ENCODE peak calls at places on chromosomes 3 and 15, in six cellular contexts. F is heart left ventricle, U is spleen, Z is uterus, E is adrenal gland, V is breast epithelium. P is an unnamed sample.
A peak's percentile ranks its signal among the peaks of the same experiment; 100 is the strongest.

GRCh38 chr3:98563661-98564281 is 29.6 kb downstream of the CPOX start:
- DNase-seq in F (no peak), U (no peak), Z (no peak), E (no peak), V (no peak), P (no peak)

GRCh38 chr3:47418167-47419082 is 37.6 kb downstream of the PTPN23 start:
- DNase-seq in F (no peak), U (peak; percentile 74), Z (no peak), E (no peak), V (no peak), P (no peak)

GRCh38 chr3:176313426-176313825 is 883.9 kb downstream of the TBL1XR1 start:
- DNase-seq in F (no peak), U (no peak), Z (no peak), E (no peak), V (no peak), P (no peak)

GRCh38 chr3:37531071-37531720 is 330.5 kb upstream of the CTDSPL start:
- DNase-seq in F (no peak), U (peak; percentile 84), Z (peak; percentile 60), E (peak; percentile 46), V (no peak), P (no peak)

GRCh38 chr3:152267831-152268500 is 763 bp upstream of the MBNL1 start:
- DNase-seq in F (no peak), U (no peak), Z (no peak), E (no peak), V (no peak), P (no peak)

GRCh38 chr15:70147178-70147760 is 49.6 kb upstream of the TLE3 start:
- DNase-seq in F (no peak), U (no peak), Z (no peak), E (no peak), V (no peak), P (no peak)

GRCh38 chr15:70271422-70272088 is 173.8 kb upstream of the TLE3 start:
- DNase-seq in F (no peak), U (peak; percentile 23), Z (peak; percentile 81), E (peak; percentile 87), V (no peak), P (peak; percentile 64)

GRCh38 chr3:36540898-36541518 is 160.7 kb downstream of the STAC start:
- DNase-seq in F (no peak), U (no peak), Z (no peak), E (peak; percentile 59), V (no peak), P (peak; percentile 40)

GRCh38 chr3:72938471-72939265 is 50.8 kb downstream of the GXYLT2 start:
- DNase-seq in F (no peak), U (no peak), Z (peak; percentile 90), E (peak; percentile 87), V (peak; percentile 36), P (peak; percentile 81)

GRCh38 chr3:120448707-120449650 is 1.8 kb downstream of the FSTL1 start:
- DNase-seq in F (no peak), U (no peak), Z (peak; percentile 32), E (no peak), V (no peak), P (no peak)

GRCh38 chr3:62833538-62833937 is 41.7 kb downstream of the CADPS start:
- DNase-seq in F (no peak), U (no peak), Z (no peak), E (no peak), V (no peak), P (no peak)

GRCh38 chr15:66707310-66708160 is 5.5 kb downstream of the SMAD6 start:
- DNase-seq in F (no peak), U (no peak), Z (peak; percentile 61), E (no peak), V (no peak), P (peak; percentile 48)

GRCh38 chr15:39381517-39381916 is 199.4 kb upstream of the THBS1 start:
- DNase-seq in F (no peak), U (no peak), Z (no peak), E (no peak), V (no peak), P (no peak)

GRCh38 chr3:39428745-39429201 is 22.3 kb downstream of the RPSA start:
- DNase-seq in F (peak; percentile 71), U (no peak), Z (peak; percentile 51), E (peak; percentile 59), V (no peak), P (no peak)

GRCh38 chr3:117563063-117563462 is 853.5 kb downstream of the TUSC7 start:
- DNase-seq in F (no peak), U (no peak), Z (no peak), E (no peak), V (no peak), P (no peak)

GRCh38 chr3:110343945-110344344 is 727.7 kb upstream of the NECTIN3 start:
- DNase-seq in F (no peak), U (no peak), Z (no peak), E (no peak), V (no peak), P (no peak)

GRCh38 chr3:159605776-159606175 is 382.9 kb upstream of the IL12A start:
- DNase-seq in F (no peak), U (no peak), Z (no peak), E (no peak), V (no peak), P (no peak)

GRCh38 chr15:75063338-75063737 is 39.9 kb downstream of the PPCDC start:
- DNase-seq in F (no peak), U (no peak), Z (no peak), E (peak; percentile 57), V (no peak), P (peak; percentile 75)

GRCh38 chr3:16513141-16514020 is at the start of gene RFTN1:
- DNase-seq in F (peak; percentile 80), U (peak; percentile 92), Z (peak; percentile 57), E (peak; percentile 34), V (no peak), P (peak; percentile 28)

GRCh38 chr3:16512435-16513140 is 911 bp downstream of the RFTN1 start:
- DNase-seq in F (peak; percentile 81), U (peak; percentile 91), Z (peak; percentile 42), E (peak; percentile 32), V (no peak), P (peak; percentile 61)

GRCh38 chr3:16509721-16510619 is 3.5 kb downstream of the RFTN1 start:
- DNase-seq in F (no peak), U (no peak), Z (no peak), E (no peak), V (no peak), P (no peak)

GRCh38 chr3:16510620-16511319 is 2.7 kb downstream of the RFTN1 start:
- DNase-seq in F (no peak), U (no peak), Z (no peak), E (no peak), V (no peak), P (no peak)

GRCh38 chr3:16511561-16512434 is 1.7 kb downstream of the RFTN1 start:
- DNase-seq in F (no peak), U (peak; percentile 87), Z (peak; percentile 63), E (peak; percentile 58), V (peak; percentile 30), P (peak; percentile 37)
- H3K27ac ChIP-seq in F (peak overlapping the region; percentile 69), U (peak overlapping the region; percentile 90), Z (peak overlapping the region; percentile 78), E (no peak overlapping the region), V (peak overlapping the region; percentile 76), P (peak overlapping the region; percentile 75)

DNA sequence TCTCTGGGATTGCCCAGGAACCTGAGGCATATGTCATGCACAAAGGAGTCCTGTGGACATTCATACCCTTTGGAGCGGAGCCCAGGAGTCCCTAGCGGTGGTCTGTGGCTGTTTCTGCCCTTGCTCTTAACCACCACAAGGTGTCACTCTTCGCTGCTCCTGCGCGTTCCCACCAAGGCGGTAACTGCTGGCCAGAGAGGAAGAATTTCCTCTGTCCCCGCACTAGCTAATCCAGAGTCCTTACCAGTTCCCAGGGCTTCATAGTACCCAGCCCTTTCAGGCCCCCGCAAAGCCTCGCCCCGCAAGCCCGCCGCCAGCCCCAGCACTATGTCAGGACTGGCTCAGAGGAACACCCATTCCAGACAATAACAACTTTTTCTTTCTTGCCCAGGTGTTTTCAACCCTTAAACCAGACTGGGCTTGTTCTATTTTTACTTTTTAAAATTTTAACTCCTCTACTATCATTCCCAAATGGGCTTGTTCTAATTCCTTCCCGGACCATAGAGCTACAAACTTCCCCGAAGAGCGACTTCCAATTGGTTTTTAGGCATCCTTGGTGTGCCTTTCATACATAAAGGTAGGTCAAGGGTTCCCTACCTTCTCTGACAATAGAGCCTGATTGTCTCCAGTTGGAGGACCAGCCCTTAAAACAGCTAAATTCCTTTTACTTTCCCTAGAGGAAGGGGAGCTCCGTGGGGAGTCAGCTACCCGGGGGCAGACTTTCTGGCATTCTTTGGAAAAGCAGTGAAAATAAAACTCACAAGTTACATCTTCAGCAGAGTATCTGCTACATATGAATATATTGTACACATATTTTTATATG is 31.8 kb upstream of the ZNF774 start:
- DNase-seq in F (peak; percentile 86), U (peak; percentile 91), Z (peak; percentile 88), E (peak; percentile 91), V (peak; percentile 81), P (peak; percentile 88)
- TF ChIP-seq POLR2A in F (no peak), U (no peak), Z (peak; percentile 23), E (no peak), V (no peak), P (no peak)

GRCh38 chr15:88256261-88257230 is at the start of gene NTRK3:
- DNase-seq in F (no peak), U (no peak), Z (no peak), E (no peak), V (no peak), P (peak; percentile 28)
- TF ChIP-seq CTCF in F (no peak), U (no peak), Z (no peak), E (no peak), V (no peak), P (no peak)

DNA sequence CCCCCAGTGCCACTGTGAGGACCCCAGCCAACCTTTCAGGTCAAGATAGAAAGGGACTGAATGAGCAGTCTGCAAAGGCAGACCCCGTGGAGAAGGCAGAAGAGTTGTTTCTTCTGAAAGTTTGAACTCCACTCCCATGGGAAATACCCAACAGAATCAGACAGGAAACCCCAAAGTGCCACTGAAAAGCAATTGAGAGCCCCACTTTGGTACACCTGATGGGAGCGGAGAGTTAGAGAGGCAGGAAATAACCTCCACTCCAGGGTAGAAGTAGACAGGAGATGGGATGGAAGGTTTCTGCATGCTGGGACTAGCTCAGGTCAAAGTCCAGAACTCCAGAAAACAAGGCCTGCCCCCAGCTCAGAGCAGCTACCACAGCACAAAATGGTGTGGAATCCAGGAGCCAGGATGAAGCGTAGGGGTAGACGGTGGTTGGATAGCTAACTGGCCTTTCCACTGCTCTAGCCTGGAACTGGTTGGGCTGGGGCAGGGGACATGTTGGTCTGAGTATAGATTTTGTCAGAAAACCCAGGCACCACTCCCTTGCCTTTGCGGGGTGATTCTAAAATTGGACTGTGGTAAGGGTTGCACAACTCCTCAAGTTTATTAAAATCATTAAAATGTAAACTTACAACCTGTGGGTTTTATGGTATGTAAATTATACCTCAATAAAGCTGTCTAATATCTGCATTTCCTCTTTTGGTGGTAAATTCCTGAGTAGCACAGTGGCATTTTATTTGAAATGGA is 1.9 kb upstream of the RAB43 start:
- DNase-seq in F (no peak), U (peak; percentile 69), Z (no peak), E (no peak), V (no peak), P (no peak)
- H3K27ac ChIP-seq in F (no peak overlapping the region), U (peak overlapping the region; percentile 0), Z (no peak overlapping the region), E (no peak overlapping the region), V (peak overlapping the region; percentile 50), P (peak overlapping the region; percentile 91)

P was measured in testis.